ENCODE peak calls at places on chromosomes 3 and 15, in five cellular contexts. One of them, this sample, is unnamed. For H3K4me1, the result is how much of the 10 kb centered on the place peaks cover.

GRCh38 chr15:50182233-50183013 is 427 bp downstream of the SLC27A2 start:
- DNase-seq in cardiac muscle cell: peak
- DNase-seq in stomach: peak
- DNase-seq in mammary epithelial cell: peak
- DNase-seq in right lobe of liver: peak
- DNase-seq in this sample: peak

GRCh38 chr15:89196994-89197393 is 24.4 kb downstream of the RLBP1 start:
- DNase-seq in cardiac muscle cell: no peak
- DNase-seq in stomach: peak
- DNase-seq in mammary epithelial cell: peak
- DNase-seq in right lobe of liver: no peak
- DNase-seq in this sample: no peak

GRCh38 chr3:178420033-178420432 is 116.2 kb upstream of the KCNMB2 start:
- DNase-seq in cardiac muscle cell: no peak
- DNase-seq in stomach: no peak
- DNase-seq in mammary epithelial cell: no peak
- DNase-seq in right lobe of liver: no peak
- DNase-seq in this sample: no peak

GRCh38 chr3:171358891-171359218 is 101.3 kb downstream of the TNIK start:
- DNase-seq in cardiac muscle cell: no peak
- DNase-seq in stomach: no peak
- DNase-seq in mammary epithelial cell: no peak
- DNase-seq in right lobe of liver: no peak
- DNase-seq in this sample: no peak

GRCh38 chr3:177427096-177427495 is 229.8 kb upstream of the TBL1XR1 start:
- DNase-seq in cardiac muscle cell: no peak
- DNase-seq in stomach: no peak
- DNase-seq in mammary epithelial cell: no peak
- DNase-seq in right lobe of liver: no peak
- DNase-seq in this sample: no peak

GRCh38 chr3:70352215-70352614 is 39.8 kb upstream of the MDFIC2 start:
- DNase-seq in cardiac muscle cell: no peak
- DNase-seq in stomach: no peak
- DNase-seq in mammary epithelial cell: no peak
- DNase-seq in right lobe of liver: no peak
- DNase-seq in this sample: no peak

GRCh38 chr15:73897441-73898261 is 24.3 kb downstream of the TBC1D21 start:
- DNase-seq in cardiac muscle cell: peak
- DNase-seq in stomach: peak
- DNase-seq in mammary epithelial cell: peak
- DNase-seq in right lobe of liver: peak
- DNase-seq in this sample: peak

GRCh38 chr15:79339588-79340314 is 28.8 kb downstream of the TMED3 start:
- DNase-seq in cardiac muscle cell: peak
- DNase-seq in stomach: no peak
- DNase-seq in mammary epithelial cell: peak
- DNase-seq in right lobe of liver: no peak
- DNase-seq in this sample: no peak

GRCh38 chr3:147906275-147906674 is 497.1 kb downstream of the ZIC1 start:
- DNase-seq in cardiac muscle cell: no peak
- DNase-seq in stomach: no peak
- DNase-seq in mammary epithelial cell: peak
- DNase-seq in right lobe of liver: no peak
- DNase-seq in this sample: no peak

GRCh38 chr3:14366233-14366632 is 36.2 kb upstream of the SLC6A6 start:
- DNase-seq in cardiac muscle cell: no peak
- DNase-seq in stomach: no peak
- DNase-seq in mammary epithelial cell: no peak
- DNase-seq in right lobe of liver: no peak
- DNase-seq in this sample: no peak

GRCh38 chr3:49300595-49300994 is 23.6 kb upstream of the C3orf62 start:
- DNase-seq in cardiac muscle cell: no peak
- DNase-seq in stomach: no peak
- DNase-seq in mammary epithelial cell: no peak
- DNase-seq in right lobe of liver: no peak
- DNase-seq in this sample: no peak

GRCh38 chr15:98174286-98174685 is 213.8 kb downstream of the ARRDC4 start:
- DNase-seq in cardiac muscle cell: no peak
- DNase-seq in stomach: no peak
- DNase-seq in mammary epithelial cell: peak
- DNase-seq in right lobe of liver: no peak
- DNase-seq in this sample: no peak

GRCh38 chr3:10932596-10932995 is 60.0 kb upstream of the SLC6A1 start:
- DNase-seq in cardiac muscle cell: no peak
- DNase-seq in stomach: no peak
- DNase-seq in mammary epithelial cell: no peak
- DNase-seq in right lobe of liver: peak
- DNase-seq in this sample: peak

GRCh38 chr3:185350841-185351240 is 12.1 kb upstream of the MAP3K13 start:
- DNase-seq in cardiac muscle cell: no peak
- DNase-seq in stomach: no peak
- DNase-seq in mammary epithelial cell: no peak
- DNase-seq in right lobe of liver: no peak
- DNase-seq in this sample: no peak

DNA sequence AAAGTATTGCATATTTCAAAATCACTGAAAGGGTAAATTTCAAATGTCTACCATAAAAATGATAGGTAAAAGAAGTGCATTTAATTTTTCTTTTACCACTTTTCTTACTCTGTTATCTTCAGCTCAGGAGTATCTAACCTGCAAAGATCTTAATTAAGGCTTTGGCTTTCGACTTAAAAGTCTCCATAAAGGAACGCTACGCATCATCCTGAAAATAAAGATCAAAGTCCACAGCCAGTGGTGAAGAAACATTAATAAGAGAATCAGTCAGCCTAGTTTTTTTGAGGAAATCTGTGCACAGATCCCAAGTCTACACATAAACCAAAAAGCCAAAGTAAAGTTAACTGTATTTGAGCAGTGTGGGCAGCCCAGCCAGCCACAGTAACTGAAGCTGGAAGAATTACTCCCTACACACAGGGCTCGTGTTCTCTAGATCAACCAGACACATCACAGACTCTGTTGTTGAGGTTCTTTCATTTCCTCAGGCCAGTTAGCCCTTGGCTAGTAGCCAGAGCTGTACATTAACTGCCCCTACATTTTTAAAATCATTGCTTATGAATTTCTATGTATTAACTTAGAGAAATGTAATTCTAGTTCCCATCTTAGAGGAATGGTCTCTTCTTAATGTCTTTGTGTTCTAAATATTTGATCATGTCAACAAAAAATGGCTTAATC is 6.9 kb downstream of the LRRC2 start:
- DNase-seq in cardiac muscle cell: no peak
- DNase-seq in stomach: no peak
- DNase-seq in mammary epithelial cell: no peak
- DNase-seq in right lobe of liver: no peak
- DNase-seq in this sample: no peak
- H3K4me3 ChIP-seq in cardiac muscle cell: no peak
- H3K4me3 ChIP-seq in stomach: peak
- H3K4me3 ChIP-seq in mammary epithelial cell: no peak
- H3K4me3 ChIP-seq in right lobe of liver: peak
- H3K4me3 ChIP-seq in this sample: no peak

DNA sequence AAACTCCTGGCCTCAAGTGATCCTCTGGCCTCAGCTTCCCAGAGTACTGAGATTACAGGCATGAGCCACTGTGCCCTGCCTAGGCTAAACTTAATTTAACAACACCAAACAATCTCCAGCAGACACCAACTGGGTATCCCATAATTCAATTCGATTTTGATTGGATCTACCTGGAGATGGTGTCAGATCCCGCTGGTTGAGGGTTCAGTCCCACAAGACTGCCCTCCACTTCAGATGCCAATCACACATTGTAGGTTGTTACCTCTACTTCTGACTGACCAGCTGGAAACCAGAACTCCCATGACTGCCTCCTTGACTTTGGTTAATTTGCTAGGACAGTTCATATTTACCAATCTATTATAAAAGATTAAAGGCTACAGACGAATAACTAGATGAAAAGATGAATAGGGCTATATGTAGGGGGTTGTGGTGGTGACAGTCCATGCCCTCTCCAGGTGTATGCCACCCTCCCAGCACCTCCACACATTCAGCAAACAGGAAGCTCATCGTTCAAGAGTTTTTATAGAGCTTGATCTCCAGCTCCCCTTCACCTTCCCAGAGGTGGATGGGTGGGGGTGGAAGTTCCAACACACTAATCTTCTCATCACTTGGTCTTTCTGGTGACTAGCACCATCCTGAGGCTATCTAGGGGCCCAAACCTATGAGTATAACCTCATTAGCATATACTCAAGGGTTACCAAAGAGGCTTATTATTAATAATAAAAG is 9.3 kb downstream of the B2M start:
- DNase-seq in cardiac muscle cell: no peak
- DNase-seq in stomach: no peak
- DNase-seq in mammary epithelial cell: no peak
- DNase-seq in right lobe of liver: no peak
- DNase-seq in this sample: no peak
- H3K4me1 ChIP-seq in cardiac muscle cell: under half
- H3K4me1 ChIP-seq in stomach: under half
- H3K4me1 ChIP-seq in mammary epithelial cell: under half
- H3K4me1 ChIP-seq in right lobe of liver: under half
- H3K4me1 ChIP-seq in this sample: under half

DNA sequence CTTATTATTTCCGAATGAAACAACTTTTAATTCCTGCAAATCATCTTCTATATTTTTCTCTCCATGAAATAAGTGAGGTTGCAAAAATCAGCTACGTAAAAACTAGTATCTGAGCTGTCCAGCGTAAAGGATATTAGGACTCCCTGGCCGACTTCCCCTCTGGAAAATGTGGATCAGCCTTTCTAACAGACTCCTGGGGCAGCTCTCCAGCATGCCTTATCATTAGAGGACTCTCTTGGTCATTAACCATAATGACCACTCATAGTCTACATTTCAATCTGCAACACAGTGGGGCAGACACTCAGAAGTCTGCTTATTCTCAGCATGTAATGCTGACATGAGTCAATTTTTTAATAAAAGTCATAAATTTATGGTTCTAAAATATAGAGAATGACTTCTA is 130.1 kb downstream of the MAGI1 start:
- DNase-seq in cardiac muscle cell: peak
- DNase-seq in stomach: no peak
- DNase-seq in mammary epithelial cell: no peak
- DNase-seq in right lobe of liver: no peak
- DNase-seq in this sample: no peak
- TF ChIP-seq CTCF in cardiac muscle cell: no peak
- TF ChIP-seq CTCF in stomach: no peak
- TF ChIP-seq CTCF in mammary epithelial cell: no peak
- TF ChIP-seq CTCF in right lobe of liver: no peak
- TF ChIP-seq CTCF in this sample: no peak

GRCh38 chr3:71681224-71681668 is 44.0 kb downstream of the EIF4E3 start:
- DNase-seq in cardiac muscle cell: peak
- DNase-seq in stomach: peak
- DNase-seq in mammary epithelial cell: peak
- DNase-seq in right lobe of liver: peak
- DNase-seq in this sample: no peak

GRCh38 chr3:71684046-71684730 is 41.0 kb downstream of the EIF4E3 start:
- DNase-seq in cardiac muscle cell: no peak
- DNase-seq in stomach: no peak
- DNase-seq in mammary epithelial cell: no peak
- DNase-seq in right lobe of liver: no peak
- DNase-seq in this sample: no peak

GRCh38 chr3:71685686-71686085 is 39.5 kb downstream of the EIF4E3 start:
- DNase-seq in cardiac muscle cell: no peak
- DNase-seq in stomach: no peak
- DNase-seq in mammary epithelial cell: no peak
- DNase-seq in right lobe of liver: no peak
- DNase-seq in this sample: no peak

GRCh38 chr3:71684752-71685151 is 40.5 kb downstream of the EIF4E3 start:
- DNase-seq in cardiac muscle cell: no peak
- DNase-seq in stomach: no peak
- DNase-seq in mammary epithelial cell: peak
- DNase-seq in right lobe of liver: no peak
- DNase-seq in this sample: peak

DNA sequence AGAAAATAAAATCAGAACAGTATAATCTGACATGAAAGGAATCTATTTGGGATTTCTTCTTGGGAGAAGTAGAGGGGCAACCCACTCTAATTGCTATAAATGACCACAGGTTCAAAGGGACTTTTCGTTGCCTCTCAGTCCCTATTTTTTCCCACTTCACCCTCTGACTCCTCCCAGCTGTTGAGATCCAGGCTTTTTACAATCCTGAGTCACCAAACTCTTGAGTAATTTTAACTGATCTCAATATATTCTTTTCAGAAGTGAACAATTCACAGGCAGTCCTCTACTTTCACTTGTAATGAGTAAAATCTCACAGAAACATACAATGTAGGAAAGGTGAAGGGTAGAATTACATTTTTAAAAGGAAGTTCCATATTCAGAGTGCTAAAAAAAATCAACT is 44.6 kb downstream of the EIF4E3 start:
- DNase-seq in cardiac muscle cell: no peak
- DNase-seq in stomach: no peak
- DNase-seq in mammary epithelial cell: peak
- DNase-seq in right lobe of liver: no peak
- DNase-seq in this sample: no peak
- H3K4me3 ChIP-seq in cardiac muscle cell: no peak
- H3K4me3 ChIP-seq in stomach: no peak
- H3K4me3 ChIP-seq in mammary epithelial cell: no peak
- H3K4me3 ChIP-seq in right lobe of liver: no peak
- H3K4me3 ChIP-seq in this sample: no peak

GRCh38 chr3:134312072-134312872 is 61.6 kb upstream of the RYK start:
- DNase-seq in cardiac muscle cell: no peak
- DNase-seq in stomach: peak
- DNase-seq in mammary epithelial cell: peak
- DNase-seq in right lobe of liver: peak
- DNase-seq in this sample: no peak
- H3K4me1 ChIP-seq in cardiac muscle cell: under half
- H3K4me1 ChIP-seq in stomach: half or more
- H3K4me1 ChIP-seq in mammary epithelial cell: half or more
- H3K4me1 ChIP-seq in right lobe of liver: under half
- H3K4me1 ChIP-seq in this sample: under half

GRCh38 chr15:36940207-36940606 is 160.1 kb downstream of the MEIS2 start:
- DNase-seq in cardiac muscle cell: no peak
- DNase-seq in stomach: no peak
- DNase-seq in mammary epithelial cell: no peak
- DNase-seq in right lobe of liver: no peak
- DNase-seq in this sample: no peak

GRCh38 chr15:36938764-36939163 is 161.6 kb downstream of the MEIS2 start:
- DNase-seq in cardiac muscle cell: no peak
- DNase-seq in stomach: no peak
- DNase-seq in mammary epithelial cell: no peak
- DNase-seq in right lobe of liver: no peak
- DNase-seq in this sample: no peak

GRCh38 chr15:36942248-36942827 is 158.0 kb downstream of the MEIS2 start:
- DNase-seq in cardiac muscle cell: no peak
- DNase-seq in stomach: no peak
- DNase-seq in mammary epithelial cell: no peak
- DNase-seq in right lobe of liver: no peak
- DNase-seq in this sample: no peak

GRCh38 chr15:36941798-36942197 is 158.6 kb downstream of the MEIS2 start:
- DNase-seq in cardiac muscle cell: no peak
- DNase-seq in stomach: no peak
- DNase-seq in mammary epithelial cell: no peak
- DNase-seq in right lobe of liver: no peak
- DNase-seq in this sample: no peak

GRCh38 chr15:36940636-36941285 is 159.6 kb downstream of the MEIS2 start:
- DNase-seq in cardiac muscle cell: no peak
- DNase-seq in stomach: no peak
- DNase-seq in mammary epithelial cell: no peak
- DNase-seq in right lobe of liver: no peak
- DNase-seq in this sample: no peak
- TF ChIP-seq CTCF in cardiac muscle cell: no peak
- TF ChIP-seq CTCF in stomach: no peak
- TF ChIP-seq CTCF in mammary epithelial cell: no peak
- TF ChIP-seq CTCF in right lobe of liver: no peak
- TF ChIP-seq CTCF in this sample: no peak

GRCh38 chr3:169668957-169669681 is 5.6 kb upstream of the MECOM start:
- DNase-seq in cardiac muscle cell: peak
- DNase-seq in stomach: peak
- DNase-seq in mammary epithelial cell: peak
- DNase-seq in right lobe of liver: peak
- DNase-seq in this sample: no peak
- H3K4me3 ChIP-seq in cardiac muscle cell: peak
- H3K4me3 ChIP-seq in stomach: peak
- H3K4me3 ChIP-seq in mammary epithelial cell: peak
- H3K4me3 ChIP-seq in right lobe of liver: peak
- H3K4me3 ChIP-seq in this sample: peak